ENCODE peak calls at places on chromosomes 5 and 9, in four cellular contexts. D, S, P and Q are unnamed samples.

GRCh38 chr9:35863583-35863982 is 6.6 kb downstream of the OR13J1 start:
- DNase-seq in D (peak), S (no peak), P (no peak), Q (no peak)

GRCh38 chr5:175542966-175543235 is 64.5 kb downstream of the SFXN1 start:
- DNase-seq in D (no peak), S (no peak), P (no peak), Q (no peak)

GRCh38 chr5:127031147-127031862 is 947 bp upstream of the MARCHF3 start:
- DNase-seq in D (no peak), S (peak), P (no peak), Q (no peak)

GRCh38 chr9:121672213-121672612 is 20.8 kb downstream of the DAB2IP start:
- DNase-seq in D (no peak), S (no peak), P (no peak), Q (no peak)

GRCh38 chr9:38432922-38433510 is 8.8 kb upstream of the IGFBPL1 start:
- DNase-seq in D (no peak), S (no peak), P (peak), Q (peak)

GRCh38 chr5:86118542-86118941 is 499.2 kb upstream of the COX7C start:
- DNase-seq in D (no peak), S (no peak), P (peak), Q (no peak)

GRCh38 chr5:55303238-55303690 is 4.2 kb downstream of the DHX29 start:
- DNase-seq in D (no peak), S (no peak), P (peak), Q (peak)

GRCh38 chr5:135438712-135439111 is 8.4 kb downstream of the DCANP1 start:
- DNase-seq in D (no peak), S (no peak), P (no peak), Q (no peak)

GRCh38 chr5:56858777-56859442 is 43.6 kb downstream of the MAP3K1 start:
- DNase-seq in D (no peak), S (no peak), P (no peak), Q (no peak)

GRCh38 chr9:136713555-136713949 is 1.2 kb downstream of the DIPK1B start:
- DNase-seq in D (peak), S (no peak), P (no peak), Q (no peak)

GRCh38 chr9:79588488-79588887 is 16.7 kb downstream of the TLE4 start:
- DNase-seq in D (no peak), S (no peak), P (no peak), Q (no peak)

GRCh38 chr9:77290373-77290772 is 113.0 kb downstream of the VPS13A start:
- DNase-seq in D (no peak), S (no peak), P (no peak), Q (no peak)

GRCh38 chr9:130785053-130785452 is 50.0 kb upstream of the ABL1 start:
- DNase-seq in D (no peak), S (no peak), P (no peak), Q (no peak)

GRCh38 chr5:131810510-131811249 is 13.9 kb upstream of the FNIP1 start:
- DNase-seq in D (peak), S (peak), P (peak), Q (peak)

GRCh38 chr5:10563940-10564837 is at the start of gene ANKRD33B:
- DNase-seq in D (peak), S (peak), P (peak), Q (peak)

GRCh38 chr5:103526164-103526915 is 36.2 kb downstream of the NUDT12 start:
- DNase-seq in D (no peak), S (no peak), P (no peak), Q (peak)

GRCh38 chr5:37668524-37669047 is 171.3 kb downstream of the GDNF start:
- DNase-seq in D (no peak), S (no peak), P (peak), Q (peak)

GRCh38 chr9:27763831-27764230 is 190.6 kb upstream of the C9orf72 start:
- DNase-seq in D (no peak), S (no peak), P (no peak), Q (no peak)

GRCh38 chr5:133368009-133368408 is 244.3 kb downstream of the FSTL4 start:
- DNase-seq in D (no peak), S (no peak), P (no peak), Q (no peak)

GRCh38 chr5:14687023-14687665 is 22.6 kb downstream of the OTULIN start:
- DNase-seq in D (no peak), S (no peak), P (no peak), Q (peak)

GRCh38 chr5:161544350-161544765 is 2.2 kb downstream of the GABRB2 start:
- DNase-seq in D (peak), S (peak), P (peak), Q (peak)

GRCh38 chr9:72292184-72292787 is 72.7 kb downstream of the ZFAND5 start:
- DNase-seq in D (peak), S (peak), P (peak), Q (peak)

GRCh38 chr5:74054139-74054538 is 428.1 kb downstream of the ARHGEF28 start:
- DNase-seq in D (no peak), S (no peak), P (no peak), Q (no peak)

GRCh38 chr9:32783168-32783891 is at the start of gene TMEM215:
- DNase-seq in D (no peak), S (no peak), P (no peak), Q (no peak)

GRCh38 chr5:124477002-124477546 is 269.4 kb downstream of the ZNF608 start:
- DNase-seq in D (no peak), S (no peak), P (no peak), Q (no peak)

GRCh38 chr9:78132688-78133033 is 101.0 kb upstream of the GNAQ start:
- DNase-seq in D (no peak), S (no peak), P (no peak), Q (no peak)

GRCh38 chr5:122182491-122182921 is 53.2 kb downstream of the ZNF474 start:
- DNase-seq in D (no peak), S (no peak), P (peak), Q (peak)

GRCh38 chr9:111674319-111674718 is 12.9 kb downstream of the GNG10 start:
- DNase-seq in D (no peak), S (no peak), P (no peak), Q (no peak)

GRCh38 chr5:128109138-128109537 is 25.6 kb downstream of the SLC12A2 start:
- DNase-seq in D (no peak), S (no peak), P (no peak), Q (no peak)

GRCh38 chr5:87588316-87588715 is 175.6 kb upstream of the CCNH start:
- DNase-seq in D (no peak), S (no peak), P (no peak), Q (no peak)

GRCh38 chr5:34039398-34040157 is 3.4 kb downstream of the C1QTNF3 start:
- DNase-seq in D (no peak), S (no peak), P (no peak), Q (no peak)
- TF ChIP-seq CTCF in D (no peak), S (no peak), P (no peak), Q (no peak)

DNA sequence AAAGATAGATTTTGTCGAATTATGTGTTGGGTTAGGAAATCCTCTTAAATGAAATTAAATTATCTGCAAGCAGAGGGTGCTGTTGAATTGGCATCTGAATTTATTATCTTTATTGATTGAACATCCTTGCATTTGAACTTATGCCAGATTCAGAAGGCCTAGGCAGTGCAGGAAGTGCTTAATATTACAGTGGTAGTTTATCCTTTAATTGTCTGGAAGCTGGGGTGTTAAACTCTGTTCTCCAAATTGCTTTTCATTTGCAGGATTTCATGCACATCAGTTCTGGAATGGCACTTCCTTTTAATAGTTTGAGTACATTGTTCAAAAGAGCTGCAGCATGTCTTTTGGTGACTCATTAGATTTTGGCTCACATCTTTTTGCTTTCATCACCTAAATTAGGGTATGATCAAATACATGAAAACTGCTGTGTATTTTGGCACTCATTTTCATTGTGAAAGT is 186.3 kb downstream of the KDM4C start:
- DNase-seq in D (no peak), S (no peak), P (peak), Q (peak)
- TF ChIP-seq CTCF in D (no peak), S (peak), P (peak), Q (peak)

GRCh38 chr5:78467744-78468357 is 107.4 kb downstream of the SCAMP1 start:
- DNase-seq in D (peak), S (peak), P (peak), Q (peak)

GRCh38 chr5:78476795-78477194 is 116.4 kb downstream of the SCAMP1 start:
- DNase-seq in D (no peak), S (no peak), P (no peak), Q (no peak)

GRCh38 chr5:78473747-78474146 is 113.3 kb downstream of the SCAMP1 start:
- DNase-seq in D (no peak), S (no peak), P (no peak), Q (no peak)

GRCh38 chr5:78475370-78475769 is 115.0 kb downstream of the SCAMP1 start:
- DNase-seq in D (no peak), S (no peak), P (no peak), Q (no peak)

DNA sequence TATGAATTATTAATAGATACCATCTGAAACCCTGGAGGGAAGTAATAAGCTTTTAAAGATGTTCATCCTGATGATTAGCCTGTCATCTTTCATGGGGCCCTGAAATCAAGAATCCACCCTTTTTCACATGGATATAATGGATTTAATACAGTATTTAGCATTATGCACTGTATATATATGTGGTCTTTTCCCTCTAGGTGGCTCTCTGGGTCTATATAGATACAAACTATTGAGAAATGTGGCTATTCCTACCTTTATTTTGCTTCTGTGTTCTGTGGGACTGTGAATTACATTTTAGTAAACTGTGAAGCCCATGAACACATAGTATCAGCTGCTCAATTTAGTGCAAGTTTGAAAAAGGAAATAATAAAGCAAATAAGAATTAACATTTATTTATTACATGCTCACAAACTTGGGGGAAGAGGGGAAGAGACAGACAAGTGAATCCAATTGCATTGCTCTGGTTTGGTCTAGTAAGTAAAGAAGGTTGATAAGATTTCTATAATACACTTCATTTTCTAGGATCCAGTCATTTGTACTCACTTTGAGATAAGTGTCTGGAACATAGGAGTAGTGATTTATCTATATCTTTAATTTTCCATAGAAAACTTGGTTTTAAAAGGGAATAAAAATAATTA is 112.2 kb downstream of the SCAMP1 start:
- DNase-seq in D (no peak), S (no peak), P (no peak), Q (peak)
- TF ChIP-seq CTCF in D (no peak), S (peak), P (no peak), Q (peak)

DNA sequence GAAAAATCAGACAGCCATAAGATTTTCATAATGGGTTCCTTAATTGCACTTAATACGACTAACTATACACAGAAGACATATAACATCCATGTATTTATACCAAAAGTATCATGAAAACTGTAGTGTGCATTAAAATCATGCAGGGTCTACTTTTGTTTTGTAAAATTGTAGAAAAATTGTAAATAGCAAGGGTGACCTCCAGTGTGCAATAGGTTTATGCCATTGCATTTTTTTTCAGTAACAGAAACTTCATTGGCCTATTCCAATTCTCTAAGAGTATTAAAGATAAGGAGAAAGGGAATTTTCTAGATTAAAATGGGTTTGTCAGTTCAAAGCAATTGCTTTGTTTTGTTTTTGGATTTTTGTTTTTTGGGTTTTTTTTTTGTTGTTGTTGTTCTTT is 307.5 kb downstream of the KIAA0825 start:
- DNase-seq in D (no peak), S (no peak), P (no peak), Q (no peak)
- TF ChIP-seq CTCF in D (no peak), S (no peak), P (no peak), Q (peak)

DNA sequence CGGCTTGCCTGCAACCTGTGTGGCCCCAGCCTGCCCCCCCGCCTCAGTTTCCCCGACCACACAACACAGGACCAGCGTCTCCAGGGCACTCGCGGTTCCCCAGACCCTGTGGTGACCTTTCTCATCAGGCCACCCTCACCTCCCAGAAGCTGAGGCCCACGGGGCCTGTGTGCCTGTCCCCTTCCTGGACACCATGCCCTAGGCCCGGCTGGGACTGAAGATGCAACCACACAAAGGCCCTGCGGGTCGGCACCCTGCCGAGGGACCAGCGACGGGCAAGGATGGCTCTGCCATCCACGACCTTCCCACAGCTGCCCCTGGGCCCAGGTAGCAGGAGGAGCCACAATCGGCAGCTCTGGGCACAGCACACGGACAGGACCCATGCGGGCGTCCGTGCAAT is 34.8 kb downstream of the SLC12A7 start:
- DNase-seq in D (no peak), S (no peak), P (no peak), Q (no peak)
- TF ChIP-seq CTCF in D (no peak), S (no peak), P (no peak), Q (no peak)

DNA sequence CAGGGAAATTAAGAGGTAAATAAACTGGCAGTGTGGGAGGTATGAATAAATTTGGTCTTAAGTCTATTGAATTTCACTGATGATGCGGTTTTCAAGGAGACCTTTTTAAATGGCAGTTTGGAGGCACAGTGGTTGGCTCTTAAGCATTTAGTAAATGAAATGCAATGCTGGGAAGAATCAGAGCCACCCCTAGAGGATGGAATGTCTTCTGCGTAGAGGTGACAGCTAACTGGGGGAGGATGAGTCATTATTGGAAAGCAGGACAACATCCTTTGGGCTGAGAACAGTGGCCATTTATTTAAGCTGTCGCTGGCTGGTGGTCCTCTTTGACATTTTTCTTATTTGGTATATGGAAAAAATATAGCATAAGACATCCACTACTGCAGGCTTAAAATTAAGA is 163.2 kb downstream of the SH3GL2 start:
- DNase-seq in D (no peak), S (no peak), P (peak), Q (no peak)
- TF ChIP-seq CTCF in D (no peak), S (no peak), P (peak), Q (no peak)

GRCh38 chr9:23587433-23587832 is 238.6 kb downstream of the ELAVL2 start:
- DNase-seq in D (no peak), S (no peak), P (no peak), Q (no peak)
- TF ChIP-seq CTCF in D (no peak), S (no peak), P (no peak), Q (no peak)

GRCh38 chr5:147559725-147560124 is 49.9 kb upstream of the DPYSL3 start:
- DNase-seq in D (no peak), S (no peak), P (no peak), Q (peak)
- TF ChIP-seq CTCF in D (no peak), S (no peak), P (peak), Q (peak)

DNA sequence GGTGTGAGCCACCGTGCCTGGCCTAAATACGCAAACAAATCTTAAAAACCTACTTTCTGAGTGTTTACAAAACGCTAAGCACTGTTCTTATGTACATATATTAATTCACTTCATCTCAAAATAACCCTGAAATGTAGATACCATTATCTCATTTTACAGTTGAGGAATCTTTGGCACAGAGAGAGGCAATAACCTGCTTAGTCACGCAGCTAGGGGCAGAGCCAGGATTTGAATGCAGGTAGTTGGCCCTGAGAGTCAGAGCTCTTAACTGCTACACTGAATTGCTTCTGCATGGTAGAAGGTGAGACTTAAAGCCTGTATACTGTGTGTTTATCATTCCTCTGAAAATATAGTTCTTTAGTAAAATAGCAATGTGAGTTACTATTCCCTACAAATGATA is 21.9 kb downstream of the ARHGEF37 start:
- DNase-seq in D (no peak), S (no peak), P (peak), Q (no peak)
- TF ChIP-seq CTCF in D (no peak), S (no peak), P (no peak), Q (no peak)